ENCODE peak calls at places on chromosomes 1 and 21, in ten cellular contexts. Z is SK-N-SH treated with all-trans-retinoic acid at 6 μM for 48 hours; P is activated CD4-positive, CD25-positive, alpha-beta regulatory T cell treated with anti-CD3 and anti-CD28 coated beads, Interleukin-2, amount 50 U/mL, for 24 hours; M is Right ventricle myocardium superior; L is naive B cell; X is activated T-cell treated with anti-CD3 and anti-CD28 coated beads, Interleukin-2, amount 50 U/mL, for 4 hours; F is left cardiac atrium; U is stimulated activated naive CD8-positive, alpha-beta T cell treated with anti-CD3 and anti-CD28 coated beads, Interleukin-15, Interleukin-2, amounts not matched to agents 100 U/mL and 50 U/mL, for 24 hours; W is right lobe of liver; Q is A549. Y is an unnamed sample.
A peak's percentile ranks its signal among the peaks of the same experiment; 100 is the strongest.

GRCh38 chr1:116768416-116768815 is 14.2 kb downstream of the CD2 start:
- ATAC-seq in P (no peak), Q (no peak), L (no peak), Z (no peak), W (no peak), X (no peak), U (no peak), M (no peak), F (no peak), Y (no peak)

GRCh38 chr1:67586596-67586995 is 98.4 kb upstream of the GADD45A start:
- ATAC-seq in U (no peak), F (peak; percentile 8), L (no peak), W (no peak), Q (no peak), M (no peak), X (no peak), Z (peak; percentile 54), P (no peak), Y (no peak)

GRCh38 chr1:64962447-64962846 is 3.9 kb downstream of the JAK1 start:
- ATAC-seq in X (no peak), L (no peak), W (no peak), U (no peak), M (no peak), F (no peak), Z (no peak), Q (no peak), P (no peak), Y (no peak)

GRCh38 chr21:41653944-41654625 is 112.8 kb downstream of the RIPK4 start:
- ATAC-seq in P (no peak), X (no peak), W (peak; percentile 60), L (no peak), U (no peak), Z (peak; percentile 73), Q (no peak), M (peak; percentile 80), F (peak; percentile 75), Y (no peak)

GRCh38 chr1:59317343-59317742 is 20.4 kb downstream of the FGGY start:
- ATAC-seq in Z (no peak), P (no peak), M (no peak), X (no peak), U (no peak), L (no peak), W (peak; percentile 71), Q (no peak), F (no peak), Y (no peak)

GRCh38 chr1:235883261-235883927 is 16.7 kb upstream of the LYST start:
- ATAC-seq in L (no peak), M (peak; percentile 90), X (no peak), U (peak; percentile 48), Z (peak; percentile 91), Q (peak; percentile 50), P (no peak), F (peak; percentile 82), W (peak; percentile 93), Y (peak; percentile 53)

GRCh38 chr1:186078245-186078644 is 296.8 kb downstream of the TPR start:
- ATAC-seq in M (no peak), W (no peak), L (no peak), F (no peak), Z (peak; percentile 19), U (no peak), X (peak; percentile 34), Q (no peak), P (peak; percentile 76), Y (peak; percentile 94)

GRCh38 chr1:10899490-10900264 is 103.2 kb upstream of the CASZ1 start:
- ATAC-seq in P (no peak), W (no peak), Z (no peak), U (no peak), M (no peak), X (no peak), Q (no peak), F (no peak), L (no peak), Y (no peak)

GRCh38 chr1:38301040-38301439 is 254.4 kb upstream of the POU3F1 start:
- ATAC-seq in F (no peak), U (no peak), W (no peak), Q (no peak), P (no peak), M (no peak), Z (no peak), X (no peak), L (no peak), Y (no peak)

GRCh38 chr1:241918879-241919278 is 38.7 kb upstream of the BECN2 start:
- ATAC-seq in F (peak; percentile 66), U (no peak), M (no peak), X (no peak), Z (peak; percentile 81), L (no peak), Q (peak; percentile 54), W (no peak), P (no peak), Y (no peak)

GRCh38 chr1:226654508-226655124 is 84.5 kb downstream of the ITPKB start:
- ATAC-seq in Z (no peak), M (no peak), L (no peak), Q (no peak), F (no peak), X (no peak), P (no peak), U (no peak), W (no peak), Y (no peak)

GRCh38 chr1:54375331-54376084 is 30.7 kb downstream of the SSBP3 start:
- ATAC-seq in U (no peak), W (no peak), L (no peak), Z (peak; percentile 58), F (peak; percentile 7), P (no peak), M (peak; percentile 42), Q (peak; percentile 73), X (no peak), Y (no peak)

GRCh38 chr21:44293551-44294231 is 6.2 kb upstream of the PFKL start:
- ATAC-seq in F (no peak), Z (no peak), M (no peak), U (no peak), L (no peak), W (no peak), X (peak; percentile 28), Q (no peak), P (no peak), Y (peak; percentile 42)

GRCh38 chr1:40956397-40956796 is 23.1 kb upstream of the CTPS1 start:
- ATAC-seq in F (no peak), P (no peak), Z (no peak), L (no peak), X (no peak), M (no peak), U (no peak), W (no peak), Q (no peak), Y (no peak)

GRCh38 chr1:239562095-239562494 is 175.7 kb downstream of the CHRM3 start:
- ATAC-seq in L (no peak), X (no peak), F (no peak), P (no peak), Q (no peak), Z (no peak), W (no peak), U (no peak), M (no peak), Y (no peak)

GRCh38 chr1:200625381-200625824 is 4.9 kb upstream of the KIF14 start:
- ATAC-seq in F (no peak), U (peak; percentile 60), W (no peak), L (no peak), Q (no peak), Z (no peak), P (peak; percentile 60), X (peak; percentile 46), M (no peak), Y (no peak)

GRCh38 chr1:50978852-50979781 is 9.1 kb downstream of the CDKN2C start:
- ATAC-seq in F (peak; percentile 24), Z (peak; percentile 35), L (no peak), W (peak; percentile 74), M (peak; percentile 34), X (no peak), P (no peak), U (no peak), Q (peak; percentile 60), Y (no peak)

GRCh38 chr1:203656796-203657620 is 30.4 kb downstream of the ATP2B4 start:
- ATAC-seq in Q (no peak), P (no peak), L (no peak), W (no peak), Z (no peak), F (no peak), M (no peak), X (no peak), U (no peak), Y (no peak)

GRCh38 chr21:39696620-39697019 is 48.4 kb upstream of the IGSF5 start:
- ATAC-seq in W (no peak), Q (no peak), L (no peak), F (no peak), U (no peak), P (no peak), M (no peak), Z (no peak), X (no peak), Y (no peak)

GRCh38 chr21:44424608-44425306 is 30.6 kb upstream of the LRRC3 start:
- ATAC-seq in F (no peak), Z (no peak), W (no peak), U (no peak), Q (peak; percentile 55), M (no peak), L (no peak), X (no peak), P (no peak), Y (no peak)

GRCh38 chr1:31623365-31623764 is 5.9 kb downstream of the HCRTR1 start:
- ATAC-seq in W (no peak), F (no peak), U (no peak), X (no peak), P (no peak), Z (no peak), M (no peak), L (no peak), Q (no peak), Y (no peak)

GRCh38 chr1:199218533-199218932 is 579.7 kb downstream of the PTPRC start:
- ATAC-seq in X (no peak), F (no peak), U (peak; percentile 12), M (no peak), Q (no peak), Z (no peak), L (peak; percentile 17), P (no peak), W (no peak), Y (peak; percentile 16)

GRCh38 chr1:235855811-235856429 is 10.8 kb downstream of the LYST start:
- ATAC-seq in P (peak; percentile 66), F (no peak), U (peak; percentile 80), W (no peak), Z (no peak), X (peak; percentile 74), Q (no peak), M (no peak), L (peak; percentile 84), Y (peak; percentile 81)

GRCh38 chr1:25486602-25487001 is 55.9 kb downstream of the MACO1 start:
- ATAC-seq in L (no peak), M (no peak), Z (peak; percentile 74), U (no peak), Q (peak; percentile 60), F (no peak), X (no peak), W (no peak), P (no peak), Y (no peak)

GRCh38 chr1:111045033-111045722 is 81.5 kb upstream of the LRIF1 start:
- ATAC-seq in P (no peak), Q (no peak), W (peak; percentile 86), F (peak; percentile 45), X (no peak), Z (no peak), M (peak; percentile 57), U (no peak), L (no peak), Y (peak; percentile 27)

GRCh38 chr21:36686955-36687354 is 12.0 kb upstream of the SIM2 start:
- ATAC-seq in M (no peak), Q (no peak), Z (no peak), P (no peak), L (no peak), U (no peak), F (no peak), W (no peak), X (no peak), Y (no peak)

GRCh38 chr1:24929876-24930702 is at the start of gene RUNX3:
- ATAC-seq in L (peak; percentile 81), Q (peak; percentile 88), P (peak; percentile 78), X (peak; percentile 83), W (peak; percentile 67), M (peak; percentile 61), U (peak; percentile 78), Z (no peak), F (peak; percentile 68), Y (peak; percentile 91)

GRCh38 chr1:22959545-22960360 is 12.9 kb downstream of the LACTBL1 start:
- ATAC-seq in Q (no peak), F (no peak), Z (no peak), X (no peak), P (no peak), W (no peak), U (no peak), M (no peak), L (no peak), Y (no peak)

Y was measured in stimulated activated memory B cell treated with anti-CD40 and anti-IgM and Interleukin-4, amounts not matched to agents 10 μg/mL and 1 μg/mL and 100 μg/mL, for 72 hours.